ENCODE peak calls at places on chromosome 1, in four cellular contexts. R is HS-5; V is stimulated activated CD8-positive, alpha-beta memory T cell treated with anti-CD3 and anti-CD28 coated beads, Interleukin-4, amount 100 ng/mL, for 4 hours; J is HEK293T. L is an unnamed sample.

GRCh38 chr1:14120895-14121294 is 420.9 kb downstream of the PRDM2 start:
- DNase-seq in R (peak), V (no peak), J (no peak), L (no peak)

GRCh38 chr1:116842654-116843053 is 67.1 kb upstream of the PTGFRN start:
- DNase-seq in R (no peak), V (no peak), J (no peak), L (no peak)

GRCh38 chr1:242523282-242523967 is 1.1 kb downstream of the PLD5 start:
- DNase-seq in R (no peak), V (no peak), J (no peak), L (no peak)

GRCh38 chr1:66637146-66637545 is 103.2 kb downstream of the SGIP1 start:
- DNase-seq in R (no peak), V (no peak), J (no peak), L (no peak)

GRCh38 chr1:80047791-80048190 is 1041.3 kb upstream of the ADGRL4 start:
- DNase-seq in R (no peak), V (no peak), J (no peak), L (no peak)

GRCh38 chr1:53408013-53408754 is 51.0 kb upstream of the DMRTB1 start:
- DNase-seq in R (no peak), V (no peak), J (no peak), L (no peak)

GRCh38 chr1:21289700-21290545 is at the start of gene ECE1:
- DNase-seq in R (no peak), V (no peak), J (peak), L (no peak)

GRCh38 chr1:65343286-65343685 is 33.9 kb downstream of the DNAJC6 start:
- DNase-seq in R (peak), V (no peak), J (no peak), L (peak)

GRCh38 chr1:226449823-226450222 is 41.9 kb upstream of the PARP1 start:
- DNase-seq in R (no peak), V (no peak), J (no peak), L (no peak)

GRCh38 chr1:108016451-108016920 is 51.5 kb upstream of the VAV3 start:
- DNase-seq in R (peak), V (no peak), J (no peak), L (peak)

GRCh38 chr1:32618673-32619221 is 31.6 kb downstream of the ZBTB8OS start:
- DNase-seq in R (no peak), V (no peak), J (peak), L (no peak)

GRCh38 chr1:229159668-229160544 is 111.0 kb upstream of the RAB4A start:
- DNase-seq in R (no peak), V (no peak), J (no peak), L (no peak)

GRCh38 chr1:202802998-202803932 is 5.0 kb downstream of the KDM5B start:
- DNase-seq in R (no peak), V (no peak), J (no peak), L (no peak)